ENCODE peak calls at places on chromosomes 12 and 14, in six cellular contexts. M, E, L, C, D and Z are unnamed samples.

GRCh38 chr14:59328410-59328809 is 136.8 kb downstream of the GPR135 start:
- DNase-seq in E (no peak), C (no peak), L (no peak), D (no peak), M (peak), Z (no peak)

GRCh38 chr14:56996721-56997399 is 186.6 kb upstream of the OTX2 start:
- DNase-seq in E (no peak), L (no peak), M (no peak), D (no peak), C (no peak), Z (no peak)

GRCh38 chr12:127145929-127146789 is 1120.8 kb upstream of the TMEM132C start:
- DNase-seq in M (peak), C (no peak), E (no peak), L (peak), D (no peak), Z (no peak)

GRCh38 chr14:85701763-85702162 is 171.8 kb downstream of the FLRT2 start:
- DNase-seq in E (no peak), D (no peak), C (no peak), L (no peak), M (no peak), Z (no peak)

GRCh38 chr12:4288296-4289019 is 14.9 kb downstream of the CCND2 start:
- DNase-seq in M (no peak), E (no peak), C (no peak), L (no peak), D (no peak), Z (no peak)

GRCh38 chr12:11785722-11786121 is 136.2 kb downstream of the ETV6 start:
- DNase-seq in E (no peak), M (peak), L (peak), C (no peak), D (no peak), Z (no peak)

GRCh38 chr12:102950107-102950949 is 7.1 kb upstream of the ASCL1 start:
- DNase-seq in L (no peak), M (no peak), C (no peak), E (no peak), D (no peak), Z (no peak)

GRCh38 chr14:54818201-54819133 is 84.2 kb downstream of the GCH1 start:
- DNase-seq in D (no peak), M (peak), L (peak), C (no peak), E (no peak), Z (no peak)

GRCh38 chr14:80100681-80101080 is 110.6 kb downstream of the DIO2 start:
- DNase-seq in C (no peak), M (no peak), E (no peak), D (peak), L (no peak), Z (no peak)

GRCh38 chr14:91872517-91873470 is 5.5 kb upstream of the TC2N start:
- DNase-seq in C (no peak), L (peak), D (peak), M (peak), E (peak), Z (no peak)

GRCh38 chr12:89893972-89894706 is 185.5 kb upstream of the ATP2B1 start:
- DNase-seq in E (no peak), L (peak), D (no peak), C (no peak), M (peak), Z (no peak)

GRCh38 chr14:76710093-76711010 is 50.9 kb upstream of the VASH1 start:
- DNase-seq in C (peak), D (no peak), M (peak), E (peak), L (peak), Z (no peak)

GRCh38 chr12:130765186-130765659 is 49.1 kb upstream of the RIMBP2 start:
- DNase-seq in C (no peak), M (peak), E (no peak), L (peak), D (no peak), Z (no peak)

GRCh38 chr12:97756741-97757140 is 294.1 kb downstream of the RMST start:
- DNase-seq in E (no peak), M (no peak), D (no peak), C (no peak), L (no peak), Z (no peak)
- H3K4me3 ChIP-seq in E (no peak), M (no peak), D (no peak), C (no peak), L (no peak), Z (no peak)

DNA sequence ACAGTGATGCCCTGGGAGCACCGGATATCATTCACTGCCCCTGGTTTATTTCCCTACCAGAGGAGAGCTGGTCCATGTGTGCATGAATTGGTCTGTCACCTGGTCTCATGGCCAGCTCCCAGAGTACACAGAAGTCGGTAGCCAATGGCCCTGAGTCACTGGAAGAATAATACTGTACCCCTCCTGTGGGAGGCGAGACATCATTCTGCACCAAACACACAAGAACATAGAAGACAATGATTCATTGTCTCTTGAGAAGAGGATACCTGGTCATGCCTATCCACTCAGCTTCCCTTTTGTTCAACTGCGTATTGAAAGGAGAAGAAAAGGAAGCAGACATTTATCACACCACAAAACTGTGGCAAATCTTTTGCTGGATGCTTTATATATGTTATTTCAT is 216.2 kb downstream of the DPF3 start:
- DNase-seq in L (no peak), D (no peak), M (peak), C (no peak), E (no peak), Z (no peak)
- TF ChIP-seq CTCF in L (no peak), D (no peak), M (no peak), C (no peak), E (no peak), Z (no peak)

GRCh38 chr12:52007982-52008510 is 1.3 kb downstream of the TAMALIN start:
- DNase-seq in D (no peak), M (no peak), L (no peak), C (no peak), E (no peak), Z (no peak)

GRCh38 chr12:52006726-52007157 is at the start of gene TAMALIN:
- DNase-seq in D (peak), M (no peak), E (no peak), L (peak), C (no peak), Z (no peak)

GRCh38 chr12:52005903-52006703 is 643 bp upstream of the TAMALIN start:
- DNase-seq in E (no peak), L (no peak), C (no peak), D (no peak), M (no peak), Z (no peak)

GRCh38 chr12:52009081-52009751 is 2.5 kb downstream of the TAMALIN start:
- DNase-seq in M (no peak), C (no peak), D (no peak), L (no peak), E (no peak), Z (no peak)

GRCh38 chr12:52007158-52007921 is 594 bp downstream of the TAMALIN start:
- DNase-seq in E (no peak), L (peak), C (no peak), M (no peak), D (no peak), Z (no peak)
- H3K4me3 ChIP-seq in E (peak), L (peak), C (no peak), M (peak), D (peak), Z (peak)

DNA sequence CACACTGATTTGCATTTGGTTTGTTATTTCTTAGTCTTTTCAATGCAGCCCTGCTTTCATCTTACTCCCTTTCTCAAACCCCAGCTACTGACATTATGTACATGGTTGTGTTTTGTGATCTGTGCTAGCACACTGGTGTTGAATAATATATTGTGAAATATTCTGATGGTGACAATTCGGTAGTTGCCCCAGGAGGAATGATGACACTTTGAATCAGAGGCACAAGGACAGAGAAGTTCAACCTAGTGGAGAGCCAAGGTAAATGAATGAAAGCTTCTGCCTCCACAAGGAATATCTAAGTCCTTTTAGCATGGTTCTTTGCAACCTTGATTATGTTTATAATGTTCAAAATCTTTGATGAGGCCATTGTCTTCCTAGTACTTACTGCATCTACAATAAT is 159.9 kb downstream of the PDE3A start:
- DNase-seq in L (no peak), E (no peak), C (no peak), D (no peak), M (no peak), Z (no peak)
- TF ChIP-seq CTCF in L (no peak), E (no peak), C (no peak), D (no peak), M (no peak), Z (no peak)

GRCh38 chr14:74240794-74241610 is 1.8 kb downstream of the VSX2 start:
- DNase-seq in D (no peak), E (no peak), C (no peak), L (peak), M (no peak), Z (no peak)
- H3K4me3 ChIP-seq in D (peak), E (no peak), C (no peak), L (no peak), M (no peak), Z (peak)